ENCODE peak calls at places on chromosomes 4 and X, in ten cellular contexts. B is HCT116; U is type B pancreatic cell; R is GDM1; W is NCI-H1417 treated with DMSO at 0.1 percent for 48 hours; C is endothelial cell; K is PC-3; N is effector CD4-positive, alpha-beta T cell; J is Caki2; E is A673. T is an unnamed sample.

GRCh38 chrX:56068274-56068758 is 163.8 kb upstream of the KLF8 start:
- DNase-seq in U (no peak), N (no peak), R (no peak), K (no peak), E (no peak), J (no peak), B (no peak), W (no peak), C (peak), T (no peak)

GRCh38 chrX:16610121-16610565 is 39.8 kb upstream of the S100G start:
- DNase-seq in C (no peak), R (no peak), W (no peak), K (peak), E (peak), B (no peak), U (no peak), N (no peak), J (peak), T (peak)

GRCh38 chrX:69128573-69128972 is 36.7 kb downstream of the PJA1 start:
- DNase-seq in B (no peak), J (no peak), R (no peak), N (no peak), E (no peak), K (no peak), U (no peak), W (no peak), C (peak), T (no peak)

GRCh38 chrX:150772150-150772970 is 79.2 kb downstream of the MTMR1 start:
- DNase-seq in R (peak), U (peak), W (no peak), N (peak), E (peak), B (peak), J (peak), C (peak), K (peak), T (peak)

GRCh38 chr4:74420863-74421262 is 24.1 kb upstream of the AREG start:
- DNase-seq in C (no peak), U (no peak), E (no peak), W (no peak), B (no peak), R (no peak), J (no peak), N (no peak), K (no peak), T (no peak)

GRCh38 chrX:131734621-131735020 is 190.7 kb downstream of the OR13H1 start:
- DNase-seq in W (peak), U (no peak), R (no peak), B (no peak), E (no peak), C (no peak), J (no peak), N (peak), K (no peak), T (peak)

GRCh38 chr4:176499518-176499917 is 179.8 kb downstream of the SPCS3 start:
- DNase-seq in N (no peak), K (peak), U (no peak), C (no peak), E (no peak), W (no peak), B (no peak), J (peak), R (no peak), T (peak)

GRCh38 chr4:42281324-42282020 is 115.8 kb upstream of the SHISA3 start:
- DNase-seq in C (no peak), K (no peak), R (no peak), J (no peak), W (no peak), N (no peak), B (no peak), U (no peak), E (no peak), T (peak)

GRCh38 chr4:18081708-18082107 is 60.2 kb upstream of the LCORL start:
- DNase-seq in C (no peak), N (no peak), W (no peak), R (no peak), B (no peak), U (no peak), J (no peak), E (no peak), K (no peak), T (no peak)

GRCh38 chr4:41203169-41203568 is 11.2 kb downstream of the APBB2 start:
- DNase-seq in N (no peak), U (no peak), W (no peak), B (no peak), K (no peak), E (peak), R (no peak), J (no peak), C (no peak), T (no peak)

GRCh38 chr4:182384496-182385155 is 141.4 kb downstream of the TENM3 start:
- DNase-seq in C (no peak), J (no peak), B (no peak), N (no peak), R (no peak), W (no peak), E (no peak), U (no peak), K (no peak), T (no peak)

GRCh38 chr4:167084326-167084725 is 150.0 kb downstream of the SPOCK3 start:
- DNase-seq in J (no peak), E (no peak), K (no peak), U (no peak), C (no peak), W (no peak), N (no peak), R (no peak), B (no peak), T (no peak)

GRCh38 chr4:178275671-178276360 is 833.6 kb upstream of the AGA start:
- DNase-seq in J (no peak), W (no peak), U (no peak), R (no peak), E (peak), N (no peak), C (no peak), B (no peak), K (no peak), T (no peak)

T was measured in mammary epithelial cell.